ENCODE peak calls at places on chromosomes 12 and 14, in four cellular contexts. N is Caco-2, X is sigmoid colon, U is IMR-90. P is an unnamed sample.

GRCh38 chr14:52076334-52076733 is 7.5 kb upstream of the NID2 start:
- DNase-seq in U (peak; percentile 66), X (no peak), N (no peak), P (no peak)

GRCh38 chr14:69346710-69347109 is 51.4 kb downstream of the ERH start:
- DNase-seq in X (no peak), N (peak; percentile 55), U (no peak), P (peak; percentile 75)

GRCh38 chr14:23148596-23149249 is 29.7 kb upstream of the CEBPE start:
- DNase-seq in U (no peak), N (no peak), X (no peak), P (no peak)

GRCh38 chr14:103657466-103657865 is 28.5 kb downstream of the KLC1 start:
- DNase-seq in X (peak; percentile 78), U (peak; percentile 90), N (no peak), P (no peak)

GRCh38 chr14:101019541-101019940 is 116.0 kb upstream of the RTL1 start:
- DNase-seq in N (no peak), X (peak; percentile 40), U (no peak), P (no peak)

GRCh38 chr14:70816525-70816924 is 7.2 kb upstream of the MAP3K9 start:
- DNase-seq in N (no peak), X (no peak), U (no peak), P (no peak)

GRCh38 chr14:81946808-81947798 is 413.4 kb upstream of the SEL1L start:
- DNase-seq in U (no peak), X (no peak), N (no peak), P (no peak)

GRCh38 chr12:29133680-29134079 is 15.4 kb upstream of the FAR2 start:
- DNase-seq in X (no peak), N (no peak), U (no peak), P (no peak)

GRCh38 chr12:4278582-4278939 is 5.0 kb downstream of the CCND2 start:
- DNase-seq in U (no peak), X (peak; percentile 79), N (no peak), P (peak; percentile 16)

GRCh38 chr12:89709994-89710872 is 1.6 kb upstream of the ATP2B1 start:
- DNase-seq in X (peak; percentile 86), U (peak; percentile 54), N (peak; percentile 59), P (peak; percentile 73)

GRCh38 chr12:13887774-13888388 is 93.5 kb downstream of the GRIN2B start:
- DNase-seq in X (no peak), N (peak; percentile 65), U (no peak), P (no peak)

GRCh38 chr12:75560167-75560566 is 48.8 kb upstream of the KRR1 start:
- DNase-seq in X (no peak), U (peak; percentile 63), N (no peak), P (no peak)

GRCh38 chr14:41597647-41598046 is 9.0 kb upstream of the LRFN5 start:
- DNase-seq in U (no peak), N (no peak), X (no peak), P (no peak)

GRCh38 chr12:54379401-54380201 is 4.9 kb downstream of the ZNF385A start:
- DNase-seq in U (peak; percentile 73), N (peak; percentile 89), X (peak; percentile 96), P (peak; percentile 97)

GRCh38 chr12:105357162-105357691 is 26.7 kb downstream of the C12orf75 start:
- DNase-seq in X (no peak), U (peak; percentile 67), N (no peak), P (no peak)

GRCh38 chr14:68759017-68759569 is 33.8 kb downstream of the ZFP36L1 start:
- DNase-seq in X (no peak), U (no peak), N (no peak), P (no peak)

GRCh38 chr14:99321955-99322730 is 50.1 kb upstream of the BCL11B start:
- DNase-seq in U (no peak), N (no peak), X (no peak), P (no peak)

GRCh38 chr12:56724989-56725722 is at the start of gene NACA:
- DNase-seq in N (peak; percentile 99), X (peak; percentile 99), U (peak; percentile 98), P (peak; percentile 95)

GRCh38 chr12:6953417-6954315 is 2.5 kb downstream of the PTPN6 start:
- DNase-seq in N (no peak), U (no peak), X (peak; percentile 79), P (no peak)

GRCh38 chr12:100926669-100927248 is 132.2 kb downstream of the ANO4 start:
- DNase-seq in U (peak; percentile 14), X (no peak), N (peak; percentile 61), P (peak; percentile 24)

GRCh38 chr12:6294533-6295186 is 15.8 kb upstream of the PLEKHG6 start:
- DNase-seq in X (no peak), N (no peak), U (no peak), P (no peak)

GRCh38 chr12:45121224-45121623 is 70.3 kb upstream of the DBX2 start:
- DNase-seq in U (no peak), N (no peak), X (no peak), P (no peak)
- TF ChIP-seq CTCF in U (no peak), N (peak; percentile 38), X (no peak), P (no peak)

DNA sequence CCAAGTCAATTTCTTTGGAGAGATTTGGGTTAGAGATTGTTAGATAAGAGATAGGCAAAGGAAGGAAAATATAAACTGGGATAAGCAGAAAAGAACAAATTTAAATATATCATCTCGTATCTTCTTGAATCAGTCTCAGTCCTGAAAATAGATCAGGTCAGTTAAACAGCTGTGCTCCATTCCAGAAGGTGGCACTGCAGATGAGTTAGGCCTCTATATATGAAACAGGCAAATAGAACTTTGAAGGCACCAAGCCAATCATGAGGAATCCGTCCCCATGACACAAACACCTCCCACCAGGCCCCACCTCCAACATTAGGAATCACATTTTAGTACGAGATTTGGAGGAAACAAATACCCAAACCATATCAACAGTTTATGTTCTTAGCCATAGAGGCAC is 605.5 kb upstream of the USP15 start:
- DNase-seq in N (no peak), U (no peak), X (no peak), P (no peak)
- TF ChIP-seq CTCF in N (no peak), U (no peak), X (no peak), P (no peak)

GRCh38 chr12:107395817-107396216 is 289.8 kb upstream of the PWP1 start:
- DNase-seq in N (no peak), U (no peak), X (no peak), P (no peak)
- TF ChIP-seq CTCF in N (no peak), U (no peak), X (no peak), P (no peak)

DNA sequence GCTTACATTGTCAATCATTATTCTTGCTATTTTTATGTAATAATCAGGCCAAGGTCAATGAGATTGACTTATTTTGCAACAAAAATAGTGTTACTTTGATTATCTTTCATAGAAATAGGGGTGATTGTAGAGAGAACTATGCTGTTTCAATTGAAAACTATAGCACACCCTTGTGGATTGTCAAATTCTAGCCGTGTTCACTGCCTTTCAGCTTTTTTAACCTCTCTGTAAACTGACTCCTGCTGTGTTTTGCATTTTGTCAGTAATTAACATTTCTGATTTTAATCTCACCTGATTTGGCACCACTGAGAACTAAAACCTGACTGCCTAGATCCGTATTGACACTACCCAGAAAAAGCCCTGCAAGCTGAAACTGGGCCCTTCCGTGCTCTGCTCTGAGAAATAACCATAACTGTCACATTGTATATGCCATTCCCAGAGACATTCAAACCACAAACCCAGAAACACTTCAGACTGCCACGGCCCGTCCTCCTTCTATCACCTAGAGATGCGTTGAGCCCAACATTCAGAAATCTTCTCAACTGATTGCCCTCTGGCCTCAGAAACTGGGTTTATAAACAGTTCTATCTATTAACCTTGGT is 26.6 kb upstream of the ETV6 start:
- DNase-seq in X (no peak), U (no peak), N (no peak), P (no peak)
- TF ChIP-seq CTCF in X (no peak), U (peak; percentile 36), N (peak; percentile 22), P (no peak)

GRCh38 chr12:124740691-124741137 is 123.0 kb downstream of the SCARB1 start:
- DNase-seq in U (peak; percentile 66), X (peak; percentile 83), N (no peak), P (no peak)
- TF ChIP-seq CTCF in U (peak; percentile 19), X (no peak), N (no peak), P (no peak)